ENCODE peak calls at places on chromosomes 11 and 22, in five cellular contexts. W is body of pancreas, Q is right lobe of liver, O is GM12891, D is transverse colon. C is an unnamed sample.
A peak's percentile ranks its signal among the peaks of the same experiment; 100 is the strongest.

GRCh38 chr11:3132831-3133455 is 32.2 kb downstream of the OSBPL5 start:
- DNase-seq in D (peak; percentile 4), W (no peak), Q (peak; percentile 6), O (no peak), C (no peak)

GRCh38 chr22:48835857-48836672 is 991.6 kb downstream of the BRD1 start:
- DNase-seq in D (no peak), O (no peak), Q (no peak), W (no peak), C (no peak)

GRCh38 chr22:19961868-19962245 is 20.2 kb upstream of the TXNRD2 start:
- DNase-seq in Q (no peak), W (no peak), D (no peak), O (no peak), C (no peak)

GRCh38 chr11:44566952-44567875 is 1.8 kb downstream of the CD82 start:
- DNase-seq in W (no peak), O (no peak), Q (no peak), D (no peak), C (no peak)

GRCh38 chr11:103433380-103433779 is 324.2 kb downstream of the DYNC2H1 start:
- DNase-seq in W (no peak), Q (no peak), O (no peak), D (no peak), C (no peak)

GRCh38 chr11:1084561-1085439 is 10.1 kb downstream of the MUC2 start:
- DNase-seq in Q (peak; percentile 13), D (no peak), O (no peak), W (no peak), C (no peak)

GRCh38 chr11:5280582-5281102 is 10.9 kb upstream of the HBE1 start:
- DNase-seq in O (peak; percentile 16), D (no peak), W (peak; percentile 18), Q (peak; percentile 56), C (no peak)

GRCh38 chr11:22347857-22348496 is 9.8 kb downstream of the SLC17A6 start:
- DNase-seq in Q (no peak), D (no peak), O (no peak), W (no peak), C (no peak)

GRCh38 chr11:124832571-124832970 is 32.4 kb upstream of the MSANTD2 start:
- DNase-seq in W (no peak), D (no peak), Q (no peak), O (no peak), C (no peak)

GRCh38 chr11:87176044-87176443 is 138.3 kb downstream of the TMEM135 start:
- DNase-seq in D (no peak), W (no peak), Q (no peak), O (no peak), C (no peak)

GRCh38 chr11:65502852-65503603 is 4.2 kb downstream of the MALAT1 start:
- DNase-seq in W (no peak), D (no peak), Q (no peak), O (no peak), C (no peak)
- TF ChIP-seq POLR2A in W (peak; percentile 63), D (peak; percentile 73), Q (no peak), O (peak; percentile 99), C (no peak)

DNA sequence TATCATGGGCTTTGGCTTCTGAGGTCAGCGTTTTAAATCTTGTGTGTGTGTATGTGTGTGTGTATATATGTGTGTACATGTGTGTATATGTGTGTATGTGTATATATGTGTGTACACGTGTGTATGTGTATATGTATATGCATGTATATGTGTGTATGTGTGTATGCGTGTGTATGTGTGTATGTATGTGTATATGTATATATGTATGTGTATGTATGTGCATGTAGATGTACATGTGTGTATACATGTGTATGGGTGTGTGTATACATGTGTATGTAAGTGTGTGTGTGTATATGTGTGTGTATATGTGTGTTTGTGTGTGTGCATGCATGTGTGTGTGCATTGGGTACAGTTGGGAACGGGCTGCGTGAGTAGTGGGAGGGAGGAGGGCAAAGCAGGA is 123.0 kb downstream of the ST3GAL4 start:
- DNase-seq in O (no peak), Q (no peak), D (no peak), W (no peak), C (no peak)
- TF ChIP-seq POLR2A in O (no peak), Q (no peak), D (no peak), W (no peak), C (no peak)

GRCh38 chr22:30609260-30610185 is 2.5 kb downstream of the TCN2 start:
- DNase-seq in Q (peak; percentile 42), W (no peak), O (no peak), D (peak; percentile 82), C (peak; percentile 54)
- TF ChIP-seq POLR2A in Q (peak; percentile 36), W (no peak), O (no peak), D (peak; percentile 53), C (no peak)

DNA sequence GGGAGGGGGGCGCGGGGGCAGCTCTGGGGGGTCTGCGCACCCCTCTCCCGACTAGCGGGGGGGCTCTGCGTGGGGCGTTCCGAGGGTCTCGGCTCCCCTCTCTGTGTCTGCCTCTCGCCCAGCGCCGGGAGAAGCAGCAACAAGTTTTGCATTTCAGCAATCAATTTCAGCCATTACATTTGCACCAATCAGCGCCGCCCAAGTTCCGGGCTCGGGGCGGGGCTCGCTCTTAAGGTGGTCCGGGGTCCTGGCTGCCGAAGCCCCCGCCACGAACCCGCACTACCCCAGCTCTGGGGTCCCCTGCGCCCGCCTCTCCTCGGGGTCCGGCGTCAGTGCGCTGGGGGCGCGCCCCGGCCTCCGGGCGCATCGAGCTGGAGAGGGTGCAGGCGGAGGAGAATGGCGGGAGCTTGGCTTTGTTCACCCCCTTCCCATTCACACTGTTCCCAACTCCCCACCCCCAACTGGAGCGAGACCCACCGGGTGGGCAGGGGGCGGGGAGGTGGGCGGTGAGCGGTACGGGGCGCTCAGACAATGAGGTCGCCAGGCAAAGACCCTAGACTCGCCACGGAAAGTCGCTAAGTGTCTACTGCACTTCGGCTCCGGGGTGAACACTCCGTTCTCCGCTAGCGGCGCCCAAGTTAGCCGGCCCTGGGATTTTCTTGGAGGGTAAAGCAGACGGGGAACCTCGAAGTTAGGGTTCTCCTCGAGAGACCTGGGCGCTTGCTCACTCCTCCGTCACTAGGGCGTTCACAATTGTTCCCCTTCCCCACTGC is at the start of gene MN1:
- DNase-seq in Q (peak; percentile 64), W (peak; percentile 41), O (peak; percentile 45), D (peak; percentile 25), C (no peak)
- TF ChIP-seq POLR2A in Q (no peak), W (no peak), O (no peak), D (no peak), C (no peak)

GRCh38 chr11:12680940-12681258 is 6.7 kb downstream of the TEAD1 start:
- DNase-seq in O (no peak), Q (no peak), D (no peak), W (no peak), C (no peak)

GRCh38 chr11:12681462-12681861 is 7.2 kb downstream of the TEAD1 start:
- DNase-seq in O (no peak), Q (no peak), W (no peak), D (no peak), C (no peak)

GRCh38 chr11:12678991-12679390 is 4.8 kb downstream of the TEAD1 start:
- DNase-seq in Q (no peak), O (no peak), W (no peak), D (no peak), C (no peak)

GRCh38 chr11:12679471-12679870 is 5.2 kb downstream of the TEAD1 start:
- DNase-seq in W (no peak), D (no peak), Q (no peak), O (no peak), C (no peak)

DNA sequence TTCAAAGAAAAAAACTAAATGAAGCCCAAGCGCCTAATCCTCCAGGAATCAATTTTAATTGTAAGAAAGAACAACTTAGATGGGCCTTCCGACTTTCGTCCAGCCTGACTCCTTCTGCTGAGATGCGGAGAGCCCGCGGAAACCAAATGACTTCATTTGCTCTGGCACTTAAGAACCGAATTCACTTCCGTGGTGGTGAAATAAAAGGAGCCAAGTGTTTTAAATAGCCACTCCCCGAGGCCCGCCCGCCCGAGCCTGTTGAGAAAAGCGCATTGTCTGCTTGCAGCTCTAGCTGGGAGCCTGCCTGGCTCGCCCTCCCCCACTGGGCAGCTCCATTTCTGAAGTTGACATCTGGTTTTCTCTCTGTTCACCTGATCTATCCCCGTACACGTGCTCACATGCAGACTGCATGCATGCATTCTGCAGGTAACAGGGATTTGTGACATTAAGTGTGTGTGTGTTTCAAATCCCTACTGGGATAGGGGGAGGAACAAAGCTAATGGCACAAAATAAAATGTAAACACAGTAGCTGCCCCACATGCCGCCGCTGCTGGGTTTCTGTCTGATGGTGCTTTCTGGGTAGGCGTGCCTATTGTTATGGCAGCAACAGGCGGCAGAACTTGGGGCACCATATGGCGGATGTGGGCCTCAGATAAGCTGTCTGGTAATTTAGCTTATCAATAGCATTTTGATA is 6.2 kb downstream of the TEAD1 start:
- DNase-seq in D (peak; percentile 91), Q (no peak), W (peak; percentile 90), O (no peak), C (peak; percentile 83)
- TF ChIP-seq POLR2A in D (peak; percentile 84), Q (no peak), W (peak; percentile 77), O (no peak), C (no peak)

DNA sequence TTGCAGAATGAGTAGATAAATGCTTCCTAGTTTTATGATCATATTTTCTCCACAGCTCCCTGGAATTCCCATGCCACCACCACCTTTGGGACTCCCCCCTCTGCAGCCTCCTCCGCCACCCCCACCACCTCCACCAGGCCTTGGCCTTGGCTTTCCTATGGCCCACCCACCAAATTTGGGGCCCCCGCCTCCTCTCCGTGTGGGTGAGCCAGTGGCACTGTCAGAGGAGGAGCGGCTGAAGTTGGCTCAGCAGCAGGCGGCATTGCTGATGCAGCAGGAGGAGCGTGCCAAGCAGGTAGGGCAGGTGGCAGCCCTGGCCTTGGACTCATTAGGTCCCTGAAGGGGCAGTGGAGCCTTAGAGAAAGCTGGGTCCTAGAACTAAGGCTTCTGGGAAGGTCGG is 2.9 kb downstream of the SF3B2 start:
- DNase-seq in W (no peak), D (no peak), Q (no peak), O (no peak), C (no peak)
- TF ChIP-seq POLR2A in W (no peak), D (no peak), Q (no peak), O (no peak), C (no peak)

DNA sequence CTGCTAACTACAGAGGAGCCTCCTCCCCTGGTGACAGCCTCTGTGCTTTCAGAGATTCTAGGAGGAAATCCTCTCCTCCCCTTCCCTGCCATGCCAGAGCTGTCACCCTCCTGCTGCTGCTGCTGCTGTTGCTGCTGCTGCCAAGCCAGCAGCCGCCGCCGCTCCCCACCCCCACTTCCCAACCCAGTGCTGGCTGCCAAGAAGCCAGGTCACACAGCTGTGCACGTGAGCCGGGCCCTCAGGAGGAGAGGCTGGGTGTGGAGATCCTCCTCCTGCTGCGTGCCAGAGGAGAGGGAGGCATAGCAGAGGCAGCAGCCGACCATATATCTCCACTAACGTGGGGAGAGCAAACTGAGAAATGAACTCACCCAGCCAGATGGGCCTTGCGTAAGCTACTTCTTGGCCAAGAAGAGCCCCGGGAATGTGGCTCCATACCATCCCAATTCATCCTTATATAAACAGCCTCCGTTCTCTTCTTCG is 12.4 kb downstream of the CRY2 start:
- DNase-seq in O (no peak), D (peak; percentile 94), Q (peak; percentile 87), W (peak; percentile 94), C (peak; percentile 98)
- TF ChIP-seq POLR2A in O (no peak), D (peak; percentile 32), Q (no peak), W (no peak), C (no peak)

GRCh38 chr11:75555079-75555811 is 6.8 kb upstream of the SERPINH1 start:
- DNase-seq in O (no peak), W (no peak), Q (no peak), D (no peak), C (no peak)

GRCh38 chr11:75557649-75558494 is 4.2 kb upstream of the SERPINH1 start:
- DNase-seq in Q (no peak), W (no peak), O (no peak), D (peak; percentile 41), C (peak; percentile 90)

GRCh38 chr11:75553182-75553581 is 8.9 kb upstream of the SERPINH1 start:
- DNase-seq in Q (no peak), W (no peak), O (no peak), D (no peak), C (no peak)

GRCh38 chr11:75553889-75554257 is 8.2 kb upstream of the SERPINH1 start:
- DNase-seq in D (no peak), O (no peak), W (no peak), Q (no peak), C (no peak)

GRCh38 chr11:75554258-75555022 is 7.6 kb upstream of the SERPINH1 start:
- DNase-seq in O (no peak), W (peak; percentile 36), Q (peak; percentile 76), D (peak; percentile 82), C (peak; percentile 96)
- TF ChIP-seq POLR2A in O (no peak), W (peak; percentile 30), Q (peak; percentile 30), D (no peak), C (no peak)

C was measured in lower leg skin.